ENCODE peak calls at places on chromosomes 6 and 20, in six cellular contexts. F, L, C, G, Y and O are unnamed samples.

GRCh38 chr6:111061493-111061892 is 25.8 kb upstream of the SLC16A10 start:
- DNase-seq in G (no peak), Y (no peak), C (no peak), F (no peak), L (no peak), O (no peak)

GRCh38 chr6:56399672-56400263 is 152.4 kb upstream of the COL21A1 start:
- DNase-seq in F (no peak), G (no peak), C (no peak), Y (no peak), L (no peak), O (no peak)

GRCh38 chr6:42030585-42031506 is 19.5 kb upstream of the TAF8 start:
- DNase-seq in G (no peak), F (peak), L (peak), Y (no peak), C (no peak), O (no peak)

GRCh38 chr6:4350571-4351505 is 215.5 kb upstream of the ECI2 start:
- DNase-seq in G (no peak), C (no peak), Y (no peak), L (no peak), F (no peak), O (no peak)

GRCh38 chr6:128307671-128308070 is 212.7 kb downstream of the PTPRK start:
- DNase-seq in C (no peak), Y (no peak), L (no peak), F (no peak), G (no peak), O (no peak)

GRCh38 chr6:133286765-133287164 is 45.6 kb downstream of the EYA4 start:
- DNase-seq in C (no peak), G (no peak), L (no peak), F (no peak), Y (no peak), O (no peak)

GRCh38 chr6:116191881-116192280 is 62.0 kb downstream of the TSPYL4 start:
- DNase-seq in F (no peak), Y (no peak), C (no peak), G (no peak), L (no peak), O (no peak)

GRCh38 chr6:15999201-15999600 is 129.7 kb upstream of the MYLIP start:
- DNase-seq in L (no peak), C (no peak), Y (no peak), F (no peak), G (no peak), O (no peak)

GRCh38 chr6:130879826-130880225 is 52.6 kb downstream of the SMLR1 start:
- DNase-seq in F (no peak), L (no peak), G (no peak), Y (no peak), C (no peak), O (no peak)

GRCh38 chr6:23505021-23505420 is 621.0 kb upstream of the NRSN1 start:
- DNase-seq in C (no peak), F (no peak), L (no peak), Y (no peak), G (no peak), O (no peak)

GRCh38 chr20:47854687-47855212 is 69.5 kb upstream of the SULF2 start:
- DNase-seq in C (peak), L (no peak), F (no peak), G (no peak), Y (no peak), O (peak)

GRCh38 chr6:37866590-37867507 is 47.3 kb downstream of the ZFAND3 start:
- DNase-seq in G (no peak), L (no peak), Y (no peak), F (no peak), C (no peak), O (no peak)

GRCh38 chr20:43220612-43221011 is 30.9 kb upstream of the PTPRT start:
- DNase-seq in F (no peak), C (no peak), L (no peak), Y (no peak), G (no peak), O (no peak)

GRCh38 chr6:100633096-100633766 is 168.5 kb upstream of the SIM1 start:
- DNase-seq in L (no peak), G (no peak), Y (no peak), C (no peak), F (no peak), O (no peak)

GRCh38 chr20:21703740-21704407 is 1.6 kb upstream of the PAX1 start:
- DNase-seq in Y (no peak), G (no peak), L (no peak), F (no peak), C (no peak), O (no peak)

GRCh38 chr20:31709939-31710338 is 12.7 kb downstream of the BCL2L1 start:
- DNase-seq in Y (peak), C (no peak), L (no peak), G (no peak), F (no peak), O (no peak)

GRCh38 chr20:16729565-16730460 is at the start of gene SNRPB2:
- DNase-seq in F (peak), L (peak), C (peak), G (peak), Y (peak), O (peak)
- TF ChIP-seq CTCF in F (no peak), L (no peak), C (no peak), G (peak), Y (no peak), O (no peak)

DNA sequence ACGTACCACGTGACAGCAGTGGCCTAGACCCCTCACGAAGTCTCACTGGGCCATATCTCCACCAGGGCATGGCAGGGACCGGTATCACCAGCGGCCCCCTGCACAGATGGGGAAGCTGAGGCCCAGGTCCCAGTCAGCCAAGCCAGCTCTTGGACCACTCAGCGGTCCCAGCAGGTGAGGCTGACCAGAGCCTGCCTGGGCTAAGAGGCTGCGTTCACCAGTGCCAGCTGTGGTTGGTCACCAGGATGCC is 2.6 kb upstream of the MRGBP start:
- DNase-seq in G (no peak), F (no peak), L (no peak), Y (peak), C (no peak), O (no peak)
- TF ChIP-seq CTCF in G (no peak), F (no peak), L (no peak), Y (no peak), C (no peak), O (no peak)

GRCh38 chr20:59645761-59646171 is 41.4 kb downstream of the PHACTR3 start:
- DNase-seq in L (peak), C (no peak), Y (peak), F (no peak), G (no peak), O (no peak)
- TF ChIP-seq CTCF in L (no peak), C (no peak), Y (no peak), F (no peak), G (no peak), O (no peak)

GRCh38 chr20:1669304-1669703 is 11.7 kb upstream of the SIRPG start:
- DNase-seq in Y (no peak), F (no peak), L (no peak), C (no peak), G (no peak), O (no peak)
- TF ChIP-seq CTCF in Y (no peak), F (no peak), L (no peak), C (no peak), G (no peak), O (no peak)

GRCh38 chr20:62231292-62231691 is 7.0 kb upstream of the OSBPL2 start:
- DNase-seq in Y (no peak), G (no peak), C (no peak), L (no peak), F (no peak), O (no peak)

GRCh38 chr20:62229667-62230066 is 8.7 kb upstream of the OSBPL2 start:
- DNase-seq in L (no peak), G (no peak), C (no peak), F (no peak), Y (no peak), O (no peak)

GRCh38 chr20:62228982-62229545 is 9.0 kb upstream of the HRH3 start:
- DNase-seq in C (no peak), Y (no peak), G (no peak), L (no peak), F (no peak), O (no peak)

GRCh38 chr20:62230696-62231095 is 7.6 kb upstream of the OSBPL2 start:
- DNase-seq in C (no peak), F (no peak), Y (no peak), G (no peak), L (no peak), O (no peak)

DNA sequence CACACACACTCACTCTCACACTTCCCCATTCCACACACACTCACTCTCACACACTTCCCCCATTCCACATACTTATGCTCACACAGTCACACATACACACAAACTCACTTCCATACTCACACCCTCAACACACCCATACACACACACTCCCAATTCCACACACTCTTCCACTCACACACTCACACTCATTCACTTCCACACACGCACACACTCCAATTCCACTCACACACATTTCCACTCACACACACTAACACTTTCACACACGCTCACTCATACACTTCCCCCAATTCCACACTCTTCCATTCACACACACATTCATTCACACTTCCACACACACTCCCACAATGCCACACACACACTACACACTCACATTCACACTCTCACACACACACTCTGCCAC is 8.0 kb upstream of the OSBPL2 start:
- DNase-seq in L (no peak), Y (no peak), C (no peak), F (no peak), G (no peak), O (no peak)
- TF ChIP-seq CTCF in L (no peak), Y (no peak), C (no peak), F (no peak), G (no peak), O (no peak)

GRCh38 chr20:57587989-57588377 is 27.1 kb downstream of the PCK1 start:
- DNase-seq in F (no peak), G (no peak), Y (no peak), L (no peak), C (no peak), O (no peak)

GRCh38 chr20:57588596-57588995 is 27.7 kb downstream of the PCK1 start:
- DNase-seq in L (no peak), C (no peak), F (no peak), Y (no peak), G (no peak), O (no peak)

GRCh38 chr20:57586943-57587277 is 26.0 kb downstream of the PCK1 start:
- DNase-seq in G (no peak), Y (no peak), C (no peak), F (no peak), L (no peak), O (no peak)

GRCh38 chr20:57586370-57586793 is 25.5 kb downstream of the PCK1 start:
- DNase-seq in G (no peak), C (no peak), L (no peak), F (no peak), Y (peak), O (no peak)

DNA sequence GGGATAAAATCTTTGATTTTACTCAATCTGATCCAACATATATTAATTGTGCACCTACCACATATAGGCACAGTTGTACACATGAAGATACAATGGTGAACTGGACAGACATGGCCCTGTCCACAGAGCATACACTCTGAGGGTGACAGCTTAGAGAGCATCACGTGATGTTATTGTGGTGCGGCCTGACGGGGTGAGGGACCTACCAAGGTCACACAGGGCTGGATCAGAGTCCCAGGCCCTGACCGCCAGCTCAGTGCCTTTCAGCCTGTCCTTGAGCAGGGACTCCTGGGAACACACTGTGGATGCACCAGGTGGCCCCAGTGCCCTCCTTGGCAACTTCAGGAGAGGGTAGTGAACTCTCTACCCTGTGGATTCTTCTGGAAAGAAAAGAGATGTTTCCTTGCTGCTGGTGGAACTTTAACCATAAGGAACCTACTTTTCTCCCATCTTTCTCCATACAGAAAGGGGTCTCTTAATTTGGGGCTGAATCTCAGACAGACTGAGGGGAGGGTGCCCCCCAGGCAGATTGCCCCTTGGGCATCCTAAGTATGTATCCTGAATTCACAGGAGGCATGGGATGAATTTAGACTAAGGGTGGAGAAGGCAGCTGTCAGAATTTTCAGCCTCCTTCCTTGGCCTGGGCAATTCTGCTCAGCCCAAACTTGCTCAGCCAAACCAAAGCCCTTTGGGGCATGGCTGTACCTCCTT is 26.5 kb downstream of the PCK1 start:
- DNase-seq in G (no peak), F (no peak), L (no peak), Y (no peak), C (no peak), O (no peak)
- TF ChIP-seq CTCF in G (no peak), F (no peak), L (no peak), Y (no peak), C (no peak), O (no peak)

GRCh38 chr20:13900506-13900905 is 89.9 kb downstream of the SEL1L2 start:
- DNase-seq in C (no peak), L (no peak), G (no peak), F (no peak), Y (no peak), O (no peak)

GRCh38 chr20:13898012-13898612 is 92.3 kb downstream of the SEL1L2 start:
- DNase-seq in G (no peak), C (no peak), L (no peak), F (no peak), Y (no peak), O (no peak)
- TF ChIP-seq CTCF in G (peak), C (no peak), L (no peak), F (no peak), Y (no peak), O (peak)

DNA sequence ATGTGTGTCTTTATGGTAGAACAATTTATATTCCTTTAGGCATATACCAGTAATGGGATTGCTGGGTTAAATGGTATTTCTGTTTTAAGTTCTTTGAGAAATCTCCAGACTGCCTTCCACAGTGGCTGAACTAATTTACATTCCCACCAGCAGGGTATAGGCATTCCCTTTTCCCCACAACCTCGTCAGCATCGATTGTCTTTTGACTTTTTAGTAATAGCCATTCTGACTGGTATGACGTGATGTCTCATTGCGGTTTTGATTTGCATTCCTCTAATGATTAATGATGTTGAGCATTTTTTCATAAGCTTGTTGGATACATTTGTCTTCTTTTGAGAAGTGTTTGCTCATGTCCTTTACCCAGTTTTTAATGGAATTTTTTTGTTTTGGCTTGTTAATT is 5.3 kb upstream of the TASP1 start:
- DNase-seq in Y (no peak), F (no peak), L (no peak), G (no peak), C (no peak), O (no peak)
- TF ChIP-seq CTCF in Y (no peak), F (no peak), L (no peak), G (peak), C (no peak), O (no peak)

DNA sequence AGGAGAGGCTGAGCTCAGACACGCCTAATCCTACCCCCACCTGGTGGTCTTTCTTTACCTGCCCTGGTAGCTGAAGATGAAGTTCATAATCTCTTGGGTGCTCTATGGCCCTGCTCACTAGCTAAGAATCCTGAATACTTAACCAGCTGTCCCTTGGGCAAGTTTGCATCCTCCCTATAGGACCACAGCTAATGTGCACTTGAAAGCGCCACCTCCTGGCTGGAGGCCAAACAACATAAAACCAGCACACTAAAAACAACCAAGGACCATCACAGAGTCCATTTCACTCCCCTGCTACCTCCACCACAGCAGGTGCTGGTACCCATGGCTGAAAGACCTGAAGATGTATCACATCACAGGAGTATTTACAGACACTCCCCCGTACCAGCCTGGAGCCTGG is 155.5 kb upstream of the SLC24A3 start:
- DNase-seq in Y (no peak), F (no peak), L (no peak), C (no peak), G (no peak), O (no peak)
- TF ChIP-seq CTCF in Y (no peak), F (no peak), L (no peak), C (no peak), G (peak), O (peak)